ENCODE peak calls at places on chromosomes 2 and 18, in five cellular contexts. G, N, L, Z and R are unnamed samples.

GRCh38 chr2:60555066-60555793 is 1.8 kb upstream of the BCL11A start:
- DNase-seq in Z (peak), L (peak), N (peak), G (peak), R (peak)

GRCh38 chr2:160566717-160567116 is 73.1 kb upstream of the RBMS1 start:
- DNase-seq in N (no peak), L (no peak), Z (no peak), G (no peak), R (no peak)

GRCh38 chr18:2028986-2029385 is 542.3 kb downstream of the METTL4 start:
- DNase-seq in G (peak), Z (no peak), L (no peak), N (no peak), R (no peak)

GRCh38 chr18:23134780-23135678 is at the start of gene CABLES1:
- DNase-seq in G (peak), L (peak), Z (peak), N (peak), R (peak)

GRCh38 chr2:126504953-126505352 is 151.0 kb upstream of the GYPC start:
- DNase-seq in Z (no peak), L (no peak), G (no peak), N (no peak), R (no peak)

GRCh38 chr2:96315400-96316071 is 9.6 kb upstream of the ITPRIPL1 start:
- DNase-seq in G (no peak), L (no peak), Z (peak), N (peak), R (peak)

GRCh38 chr2:60275958-60276357 is 277.5 kb downstream of the BCL11A start:
- DNase-seq in N (no peak), G (peak), Z (no peak), L (no peak), R (no peak)

GRCh38 chr2:43758738-43759137 is 15.1 kb upstream of the DYNC2LI1 start:
- DNase-seq in L (no peak), Z (no peak), G (no peak), N (no peak), R (no peak)

GRCh38 chr2:8229546-8229986 is 452.3 kb upstream of the ID2 start:
- DNase-seq in G (peak), L (no peak), Z (peak), N (no peak), R (peak)

GRCh38 chr2:238129166-238130010 is 9.1 kb upstream of the KLHL30 start:
- DNase-seq in N (no peak), G (no peak), L (no peak), Z (no peak), R (no peak)

GRCh38 chr18:48954837-48955527 is 4.2 kb upstream of the SMAD7 start:
- DNase-seq in G (no peak), Z (no peak), N (no peak), L (no peak), R (no peak)

GRCh38 chr2:5035134-5035533 is 657.0 kb upstream of the SOX11 start:
- DNase-seq in N (no peak), L (no peak), G (no peak), Z (no peak), R (no peak)

GRCh38 chr2:233419626-233420431 is 65.5 kb downstream of the DGKD start:
- DNase-seq in N (peak), Z (no peak), G (peak), L (no peak), R (no peak)

GRCh38 chr2:45833301-45833967 is 182.0 kb downstream of the PRKCE start:
- DNase-seq in Z (no peak), L (no peak), G (no peak), N (no peak), R (no peak)

GRCh38 chr2:147204102-147204501 is 640.7 kb upstream of the ACVR2A start:
- DNase-seq in N (no peak), L (no peak), G (no peak), Z (no peak), R (no peak)

GRCh38 chr2:197137234-197137633 is 173.3 kb downstream of the ANKRD44 start:
- DNase-seq in L (no peak), N (no peak), Z (no peak), G (no peak), R (no peak)

GRCh38 chr2:223488814-223489213 is 113.3 kb downstream of the SCG2 start:
- DNase-seq in N (no peak), L (no peak), G (no peak), Z (peak), R (no peak)

DNA sequence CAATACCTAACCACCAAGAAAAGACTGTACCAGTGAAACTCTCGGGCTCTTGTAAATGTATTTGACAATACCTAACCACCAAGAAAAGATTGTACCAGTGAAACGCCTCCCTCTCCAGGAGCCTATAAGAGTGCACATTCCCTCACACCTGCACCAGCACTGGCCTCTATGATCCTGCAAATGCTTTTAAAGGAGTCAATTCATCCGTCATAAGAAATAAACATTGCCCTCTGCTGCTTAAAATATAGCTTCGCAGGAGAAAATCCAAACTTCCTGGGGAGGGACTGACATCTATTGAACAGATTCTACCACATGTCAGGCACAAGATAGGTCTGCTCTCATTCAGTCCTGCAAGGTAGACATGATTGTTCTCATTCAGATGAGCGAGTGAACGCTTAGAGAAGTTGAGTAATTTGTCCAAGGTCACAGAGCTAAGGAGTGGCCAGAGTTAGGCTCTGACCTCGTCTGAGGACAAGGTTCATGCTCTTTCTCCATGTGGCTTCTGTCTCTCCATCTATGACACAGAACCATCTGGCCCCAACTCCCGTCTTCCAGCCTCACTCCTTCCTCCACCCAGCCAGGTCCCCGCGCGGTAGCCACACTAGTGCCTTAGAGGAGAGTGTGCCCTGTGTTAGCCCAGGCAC is 38.7 kb downstream of the MCFD2 start:
- DNase-seq in G (peak), L (peak), N (no peak), Z (peak), R (no peak)
- TF ChIP-seq CTCF in G (peak), L (peak), N (peak), Z (peak), R (no peak)

GRCh38 chr2:79529636-79530035 is 16.8 kb downstream of the CTNNA2 start:
- DNase-seq in N (no peak), G (no peak), Z (no peak), L (no peak), R (no peak)

DNA sequence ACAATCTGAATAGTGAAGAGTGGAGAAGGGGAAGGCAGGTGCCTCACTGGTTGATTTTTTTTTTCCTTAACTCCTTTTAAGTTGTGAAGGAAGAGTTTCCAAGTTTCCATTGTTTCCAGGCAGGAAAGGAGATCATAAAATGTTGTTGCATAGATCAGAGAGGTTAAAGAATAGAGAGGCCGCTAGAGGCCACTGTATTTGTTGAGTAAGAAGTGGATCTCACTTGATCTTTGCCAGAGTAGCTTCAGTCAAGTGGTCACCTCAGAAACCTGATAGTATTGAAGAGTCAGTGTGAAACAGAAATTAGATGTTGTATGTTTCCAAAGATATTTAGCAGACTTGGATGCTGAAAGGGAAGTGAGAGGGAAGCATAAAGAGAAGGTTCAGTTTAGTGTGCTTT is 17.6 kb downstream of the CTNNA2 start:
- DNase-seq in N (no peak), Z (peak), L (no peak), G (peak), R (no peak)
- TF ChIP-seq CTCF in N (no peak), Z (peak), L (peak), G (peak), R (peak)

DNA sequence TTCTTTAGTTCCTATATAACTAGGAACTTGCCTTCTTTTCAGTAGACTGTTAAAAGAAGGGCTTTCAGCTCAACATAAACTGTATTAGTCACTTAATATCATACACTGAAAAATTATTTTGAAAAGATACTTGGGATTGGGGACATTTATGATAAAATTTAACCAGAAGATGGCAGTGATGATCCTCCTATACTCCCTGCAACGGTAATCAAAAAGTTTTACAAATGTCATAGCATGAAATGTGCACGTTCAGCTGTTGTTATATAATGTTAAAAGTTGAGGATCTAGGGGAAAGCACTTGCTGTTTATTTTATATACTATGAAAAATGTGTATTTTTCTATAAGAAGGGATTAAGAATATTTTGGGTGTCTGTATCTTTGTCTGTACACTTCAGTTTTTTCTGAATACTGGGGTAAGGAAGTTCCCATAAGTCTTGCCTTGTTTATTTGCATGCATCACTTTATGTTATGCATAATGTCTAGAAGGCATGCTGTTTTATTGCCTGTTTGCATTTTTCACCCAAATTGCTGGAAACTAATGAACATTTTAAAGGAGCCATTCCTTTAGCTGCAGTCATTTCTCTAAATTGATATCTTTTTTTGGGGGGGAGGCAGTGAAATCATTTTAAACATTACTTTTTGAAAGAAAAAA is 19.0 kb downstream of the DYNC1I2 start:
- DNase-seq in Z (peak), N (no peak), G (no peak), L (peak), R (peak)
- TF ChIP-seq CTCF in Z (peak), N (peak), G (no peak), L (peak), R (peak)

GRCh38 chr2:117411983-117412382 is 402.5 kb upstream of the DDX18 start:
- DNase-seq in Z (no peak), L (no peak), N (no peak), G (peak), R (no peak)
- TF ChIP-seq CTCF in Z (no peak), L (no peak), N (no peak), G (no peak), R (no peak)

GRCh38 chr18:26017929-26018328 is 72.5 kb downstream of the SS18 start:
- DNase-seq in G (no peak), Z (peak), N (no peak), L (no peak), R (peak)
- TF ChIP-seq CTCF in G (no peak), Z (peak), N (no peak), L (no peak), R (peak)